ENCODE peak calls at places on chromosomes 2 and 18, in five cellular contexts. G is BE2C, L is prostate gland, A is IMR-90, Q is HepG2. T is an unnamed sample.

GRCh38 chr2:210633699-210634098 is 77.3 kb downstream of the CPS1 start:
- DNase-seq in G (no peak), L (no peak), A (no peak), Q (no peak), T (no peak)

GRCh38 chr2:152369176-152369860 is 34.3 kb downstream of the FMNL2 start:
- DNase-seq in G (no peak), L (no peak), A (peak), Q (peak), T (peak)

GRCh38 chr18:27005589-27005988 is 140.1 kb upstream of the AQP4 start:
- DNase-seq in G (no peak), L (no peak), A (no peak), Q (peak), T (no peak)

GRCh38 chr2:72893594-72894319 is 6.5 kb downstream of the SPR start:
- DNase-seq in G (peak), L (no peak), A (peak), Q (peak), T (peak)

GRCh38 chr2:39094717-39095363 is 26.0 kb downstream of the SOS1 start:
- DNase-seq in G (no peak), L (no peak), A (peak), Q (no peak), T (peak)

GRCh38 chr2:123769001-123769400 is 256.1 kb upstream of the CNTNAP5 start:
- DNase-seq in G (no peak), L (no peak), A (no peak), Q (no peak), T (no peak)

GRCh38 chr2:173652731-173653426 is 298.2 kb downstream of the CDCA7 start:
- DNase-seq in G (no peak), L (peak), A (peak), Q (peak), T (peak)

GRCh38 chr2:113111121-113111520 is 16.3 kb upstream of the IL1RN start:
- DNase-seq in G (no peak), L (no peak), A (no peak), Q (no peak), T (no peak)

GRCh38 chr2:12050381-12050780 is 303.9 kb downstream of the LPIN1 start:
- DNase-seq in G (no peak), L (no peak), A (peak), Q (peak), T (peak)

GRCh38 chr2:54009549-54009948 is 38.8 kb upstream of the PSME4 start:
- DNase-seq in G (no peak), L (no peak), A (no peak), Q (no peak), T (no peak)

GRCh38 chr18:73408434-73408833 is 540.6 kb upstream of the NETO1 start:
- DNase-seq in G (no peak), L (no peak), A (peak), Q (no peak), T (peak)

GRCh38 chr2:141133883-141134282 is 996.9 kb downstream of the LRP1B start:
- DNase-seq in G (no peak), L (no peak), A (no peak), Q (no peak), T (no peak)

GRCh38 chr2:222594679-222595078 is 61.2 kb downstream of the FARSB start:
- DNase-seq in G (no peak), L (no peak), A (peak), Q (peak), T (peak)

GRCh38 chr2:100674671-100675070 is 111.9 kb downstream of the PDCL3 start:
- DNase-seq in G (no peak), L (no peak), A (no peak), Q (no peak), T (no peak)

GRCh38 chr2:130391058-130391871 is 35.4 kb downstream of the PTPN18 start:
- DNase-seq in G (peak), L (peak), A (peak), Q (peak), T (peak)

GRCh38 chr2:132621131-132621875 is 48.7 kb downstream of the LYPD1 start:
- DNase-seq in G (no peak), L (peak), A (no peak), Q (no peak), T (no peak)

GRCh38 chr2:207503234-207503633 is 26.5 kb upstream of the CREB1 start:
- DNase-seq in G (peak), L (no peak), A (no peak), Q (no peak), T (no peak)

GRCh38 chr2:138531913-138532312 is 30.3 kb downstream of the SPOPL start:
- DNase-seq in G (peak), L (no peak), A (no peak), Q (no peak), T (peak)

GRCh38 chr2:23599691-23600090 is 214.7 kb downstream of the KLHL29 start:
- DNase-seq in G (no peak), L (no peak), A (no peak), Q (no peak), T (no peak)

GRCh38 chr2:179861027-179861776 is at the start of gene ZNF385B:
- DNase-seq in G (no peak), L (no peak), A (peak), Q (no peak), T (no peak)

GRCh38 chr2:18741888-18742287 is 152.5 kb upstream of the NT5C1B start:
- DNase-seq in G (no peak), L (no peak), A (peak), Q (no peak), T (peak)

GRCh38 chr2:136703214-136703613 is 62.1 kb upstream of the THSD7B start:
- DNase-seq in G (no peak), L (no peak), A (no peak), Q (no peak), T (no peak)

GRCh38 chr2:187580462-187581124 is 26.4 kb upstream of the TFPI start:
- DNase-seq in G (no peak), L (no peak), A (peak), Q (peak), T (peak)

GRCh38 chr2:151032741-151033152 is 228.9 kb downstream of the RBM43 start:
- DNase-seq in G (no peak), L (no peak), A (peak), Q (no peak), T (peak)

GRCh38 chr2:37228788-37229187 is 2.6 kb downstream of the CEBPZ start:
- DNase-seq in G (no peak), L (no peak), A (no peak), Q (no peak), T (no peak)

GRCh38 chr2:26164641-26165211 is 8.2 kb upstream of the GAREM2 start:
- DNase-seq in G (no peak), L (no peak), A (no peak), Q (no peak), T (no peak)

GRCh38 chr18:57427429-57428181 is 7.6 kb upstream of the ONECUT2 start:
- DNase-seq in G (no peak), L (no peak), A (no peak), Q (no peak), T (no peak)

DNA sequence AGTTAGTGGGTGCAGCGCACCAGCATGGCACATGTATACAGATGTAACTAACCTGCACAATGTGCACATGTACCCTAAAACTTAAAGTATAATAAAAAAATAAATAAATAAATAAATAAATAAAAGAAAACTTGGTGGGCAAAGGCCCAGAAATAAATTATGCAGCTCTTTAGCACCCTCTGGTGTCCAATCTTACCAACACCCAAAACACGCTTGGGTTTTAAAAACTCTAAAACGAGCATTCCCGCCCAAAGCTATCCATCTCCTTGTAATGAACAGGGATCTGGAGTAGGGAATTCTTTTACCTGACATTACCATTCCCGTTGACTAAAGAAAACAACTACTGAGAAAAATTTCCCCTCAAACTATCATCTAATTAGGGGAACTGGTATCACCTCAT is 2005.9 kb upstream of the CELF4 start:
- DNase-seq in G (no peak), L (no peak), A (peak), Q (peak), T (peak)
- TF ChIP-seq CTCF in G (peak), L (no peak), A (peak), Q (peak), T (peak)

GRCh38 chr18:13680612-13681011 is 45.7 kb downstream of the FAM210A start:
- DNase-seq in G (peak), L (no peak), A (no peak), Q (peak), T (peak)
- TF ChIP-seq CTCF in G (peak), L (no peak), A (peak), Q (peak), T (peak)

GRCh38 chr2:74514368-74515270 is at the start of gene TLX2:
- DNase-seq in G (no peak), L (no peak), A (no peak), Q (no peak), T (no peak)
- TF ChIP-seq CTCF in G (no peak), L (no peak), A (no peak), Q (no peak), T (no peak)

GRCh38 chr2:149984311-149984710 is 396.7 kb upstream of the MMADHC start:
- DNase-seq in G (no peak), L (no peak), A (no peak), Q (no peak), T (no peak)
- TF ChIP-seq CTCF in G (no peak), L (no peak), A (no peak), Q (no peak), T (no peak)

DNA sequence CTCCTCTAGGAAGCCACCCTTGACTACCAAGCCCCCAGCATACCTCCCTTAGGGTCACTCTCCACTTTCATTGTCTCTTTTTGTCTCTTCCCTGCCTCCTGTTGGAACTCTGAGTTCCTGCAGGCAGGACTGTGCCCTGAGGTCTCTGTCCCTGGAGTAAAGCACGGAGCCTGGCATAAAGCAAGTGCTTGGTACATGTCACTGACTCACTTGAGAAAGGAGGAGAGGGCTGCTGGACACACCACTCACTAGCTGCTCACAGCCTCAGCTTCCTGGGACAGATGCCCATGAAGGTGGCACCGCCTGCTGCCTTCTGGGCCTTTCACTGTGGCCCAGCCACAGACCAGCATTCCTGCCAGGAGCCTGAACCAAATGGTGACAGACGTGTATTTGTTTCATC is 64.4 kb downstream of the RPIA start:
- DNase-seq in G (no peak), L (no peak), A (no peak), Q (no peak), T (no peak)
- TF ChIP-seq CTCF in G (no peak), L (no peak), A (no peak), Q (no peak), T (no peak)